ENCODE peak calls at places on chromosomes 11 and 22, in ten cellular contexts. N, I, W, B, O, T, S, Y, F and U are unnamed samples.

GRCh38 chr22:19374410-19374809 is 57.1 kb downstream of the HIRA start:
- DNase-seq in Y (no peak), T (no peak), S (no peak), I (no peak), F (no peak), N (no peak), W (no peak), B (no peak), O (no peak), U (no peak)

GRCh38 chr22:20450551-20450906 is 12.9 kb upstream of the SCARF2 start:
- DNase-seq in O (no peak), B (no peak), N (no peak), W (no peak), Y (no peak), S (no peak), I (no peak), T (no peak), F (no peak), U (no peak)

GRCh38 chr22:38272373-38273134 is at the start of gene TMEM184B:
- DNase-seq in F (no peak), N (peak), Y (peak), O (peak), T (peak), I (peak), S (peak), B (no peak), W (peak), U (peak)

GRCh38 chr22:47589271-47590250 is 827.1 kb downstream of the TBC1D22A start:
- DNase-seq in N (no peak), O (no peak), F (no peak), B (no peak), Y (no peak), I (no peak), T (no peak), W (no peak), S (no peak), U (no peak)

GRCh38 chr22:50205781-50206569 is 5.2 kb downstream of the SELENOO start:
- DNase-seq in T (no peak), N (no peak), F (no peak), B (no peak), S (no peak), Y (no peak), O (no peak), I (no peak), W (no peak), U (no peak)

GRCh38 chr22:45804986-45805325 is 133.3 kb downstream of the ATXN10 start:
- DNase-seq in Y (no peak), I (no peak), O (peak), F (peak), B (peak), N (peak), S (no peak), T (no peak), W (peak), U (no peak)

GRCh38 chr22:46416537-46417267 is 81.2 kb downstream of the TRMU start:
- DNase-seq in T (no peak), N (no peak), F (no peak), O (no peak), B (peak), S (no peak), W (no peak), Y (no peak), I (no peak), U (no peak)

GRCh38 chr22:31625661-31626426 is 36.2 kb downstream of the PISD start:
- DNase-seq in W (no peak), Y (no peak), I (no peak), F (no peak), O (peak), B (no peak), S (no peak), N (no peak), T (no peak), U (no peak)

GRCh38 chr11:14638561-14638960 is 5.0 kb upstream of the PDE3B start:
- DNase-seq in N (no peak), Y (no peak), T (no peak), F (no peak), I (peak), O (no peak), S (peak), B (no peak), W (no peak), U (no peak)

GRCh38 chr22:26550498-26551033 is 38.3 kb upstream of the TFIP11 start:
- DNase-seq in S (peak), O (peak), W (no peak), I (no peak), F (peak), B (peak), N (peak), Y (no peak), T (no peak), U (no peak)

GRCh38 chr22:45948081-45948648 is 28.8 kb downstream of the WNT7B start:
- DNase-seq in W (no peak), S (no peak), N (no peak), B (no peak), Y (no peak), O (no peak), I (no peak), F (no peak), T (no peak), U (peak)

GRCh38 chr11:75031771-75032549 is 43.2 kb downstream of the NEU3 start:
- DNase-seq in B (no peak), N (peak), W (peak), I (peak), F (no peak), O (peak), Y (peak), T (peak), S (peak), U (peak)

GRCh38 chr11:2517016-2517385 is 72.2 kb downstream of the KCNQ1 start:
- DNase-seq in F (no peak), B (no peak), Y (no peak), T (no peak), N (no peak), W (no peak), I (no peak), S (peak), O (no peak), U (no peak)

GRCh38 chr22:22228921-22229320 is 15.7 kb upstream of the VPREB1 start:
- DNase-seq in S (no peak), F (no peak), Y (no peak), O (no peak), B (no peak), I (no peak), W (no peak), T (no peak), N (no peak), U (no peak)

GRCh38 chr11:727859-728748 is 19.2 kb upstream of the TALDO1 start:
- DNase-seq in S (peak), O (peak), N (peak), I (peak), Y (peak), B (peak), T (peak), F (no peak), W (peak), U (peak)